ENCODE peak calls at places on chromosomes 4 and X, in nine cellular contexts. C is uterus; N is stimulated activated CD4-positive, alpha-beta T cell treated with anti-CD3 and anti-CD28 coated beads, Interleukin-4, amount 100 ng/mL, for 48 hours; H is NCI-H2081; I is ureter; X is hippocampal formation; Y is stromal cell of bone marrow; M is GM13976; U is stimulated activated effector memory CD8-positive, alpha-beta T cell treated with anti-CD3 and anti-CD28 coated beads, Interleukin-12 subunit alpha, Interleukin-12 subunit beta, amount 100 ng/mL, for 72 hours. Q is an unnamed sample.

GRCh38 chrX:147476008-147476407 is 435.7 kb upstream of the FMR1 start:
- DNase-seq in C (no peak), I (no peak), M (no peak), U (no peak), N (no peak), Y (no peak), X (no peak), H (no peak), Q (no peak)

GRCh38 chr4:187183826-187184225 is 460.2 kb upstream of the FAT1 start:
- DNase-seq in I (no peak), X (no peak), N (no peak), Y (no peak), M (no peak), U (no peak), C (no peak), H (no peak), Q (no peak)

GRCh38 chr4:84722720-84723119 is 139.8 kb downstream of the CDS1 start:
- DNase-seq in U (no peak), C (no peak), Y (no peak), X (no peak), N (no peak), I (no peak), M (no peak), H (peak; percentile 65), Q (no peak)

GRCh38 chr4:154714339-154715040 is 29.3 kb upstream of the LRAT start:
- DNase-seq in H (peak; percentile 15), X (no peak), N (no peak), M (no peak), U (no peak), I (no peak), C (no peak), Y (no peak), Q (no peak)

GRCh38 chr4:25949166-25949748 is 35.2 kb downstream of the SMIM20 start:
- DNase-seq in X (no peak), N (no peak), I (no peak), C (no peak), U (no peak), H (peak; percentile 44), M (no peak), Y (no peak), Q (no peak)

GRCh38 chr4:187209921-187210613 is 486.4 kb upstream of the FAT1 start:
- DNase-seq in C (no peak), H (no peak), X (no peak), M (no peak), I (no peak), Y (peak; percentile 73), N (no peak), U (no peak), Q (peak; percentile 94)

GRCh38 chr4:73223258-73223651 is 35.3 kb downstream of the ANKRD17 start:
- DNase-seq in U (no peak), I (no peak), X (no peak), M (no peak), N (no peak), C (no peak), Y (no peak), H (no peak), Q (no peak)

GRCh38 chrX:13994681-13995080 is 35.0 kb downstream of the GEMIN8 start:
- DNase-seq in M (no peak), N (no peak), Y (no peak), X (no peak), H (no peak), I (no peak), C (no peak), U (no peak), Q (no peak)

GRCh38 chrX:7170903-7171302 is 22.9 kb upstream of the PUDP start:
- DNase-seq in N (peak; percentile 22), M (no peak), H (no peak), U (peak; percentile 49), I (no peak), Y (no peak), X (no peak), C (no peak), Q (no peak)

GRCh38 chr4:153222162-153222789 is 18.0 kb downstream of the TRIM2 start:
- DNase-seq in M (peak; percentile 33), H (peak; percentile 34), N (peak; percentile 11), I (peak; percentile 75), Y (peak; percentile 68), X (peak; percentile 57), U (no peak), C (peak; percentile 74), Q (peak; percentile 70)

GRCh38 chrX:74458738-74459137 is 37.4 kb downstream of the SLC16A2 start:
- DNase-seq in C (no peak), N (no peak), U (no peak), Y (peak; percentile 38), X (no peak), M (no peak), I (no peak), H (no peak), Q (no peak)

GRCh38 chrX:72716766-72717165 is 2.7 kb upstream of the PHKA1 start:
- DNase-seq in X (no peak), N (no peak), M (no peak), C (no peak), I (no peak), U (no peak), Y (no peak), H (no peak), Q (no peak)

GRCh38 chr4:130478406-130478805 is 1382.5 kb downstream of the C4orf33 start:
- DNase-seq in U (no peak), M (no peak), I (no peak), N (no peak), C (no peak), X (no peak), H (no peak), Y (peak; percentile 17), Q (no peak)

GRCh38 chr4:102815981-102816380 is 11.4 kb downstream of the UBE2D3 start:
- DNase-seq in Y (peak; percentile 82), N (no peak), C (no peak), U (no peak), I (no peak), H (no peak), X (no peak), M (no peak), Q (no peak)

GRCh38 chrX:131083510-131084142 is 25.5 kb downstream of the ARHGAP36 start:
- DNase-seq in X (no peak), H (no peak), I (no peak), Y (no peak), M (no peak), C (no peak), U (no peak), N (no peak), Q (no peak)

GRCh38 chrX:50635811-50636365 is 165.3 kb upstream of the DGKK start:
- DNase-seq in N (no peak), X (no peak), Y (no peak), M (no peak), C (no peak), U (no peak), H (no peak), I (no peak), Q (no peak)

GRCh38 chr4:125097729-125098128 is 217.0 kb upstream of the FAT4 start:
- DNase-seq in U (no peak), Y (no peak), I (no peak), M (no peak), H (no peak), N (no peak), X (no peak), C (no peak), Q (no peak)

GRCh38 chr4:16155503-16156169 is 70.6 kb downstream of the TAPT1 start:
- DNase-seq in C (no peak), I (no peak), N (no peak), X (no peak), H (peak; percentile 50), Y (no peak), M (no peak), U (no peak), Q (no peak)

GRCh38 chr4:125389713-125390112 is 75.0 kb downstream of the FAT4 start:
- DNase-seq in X (no peak), C (no peak), Y (peak; percentile 77), U (no peak), N (no peak), H (no peak), M (no peak), I (no peak), Q (no peak)

GRCh38 chrX:106619797-106620196 is 8.0 kb downstream of the RADX start:
- DNase-seq in M (no peak), N (no peak), H (peak; percentile 15), Y (peak; percentile 6), C (no peak), U (no peak), X (no peak), I (no peak), Q (no peak)

GRCh38 chr4:28167411-28167810 is 1306.8 kb downstream of the STIM2 start:
- DNase-seq in C (no peak), H (no peak), U (no peak), N (no peak), X (no peak), Y (no peak), M (no peak), I (no peak), Q (no peak)

GRCh38 chr4:4914059-4914820 is 54.8 kb downstream of the MSX1 start:
- DNase-seq in Y (peak; percentile 63), M (no peak), U (no peak), N (no peak), C (no peak), I (no peak), H (no peak), X (no peak), Q (no peak)

GRCh38 chr4:1043658-1044468 is 32.4 kb downstream of the FGFRL1 start:
- DNase-seq in M (no peak), C (peak; percentile 97), X (peak; percentile 38), Y (peak; percentile 99), U (no peak), N (peak; percentile 38), I (peak; percentile 84), H (no peak), Q (no peak)

GRCh38 chr4:26510334-26510705 is 20.0 kb upstream of the CCKAR start:
- DNase-seq in I (no peak), U (no peak), N (no peak), H (no peak), M (no peak), C (no peak), X (no peak), Y (no peak), Q (no peak)

GRCh38 chrX:24900234-24900633 is 115.5 kb downstream of the ARX start:
- DNase-seq in U (no peak), C (no peak), N (no peak), M (no peak), H (no peak), Y (no peak), I (no peak), X (no peak), Q (no peak)

GRCh38 chrX:122565952-122566351 is 618.1 kb upstream of the GRIA3 start:
- DNase-seq in U (no peak), X (no peak), C (no peak), H (no peak), Y (peak; percentile 87), I (no peak), N (no peak), M (no peak), Q (no peak)

GRCh38 chr4:8294775-8295174 is 25.2 kb downstream of the HTRA3 start:
- DNase-seq in Y (no peak), U (no peak), I (no peak), H (no peak), N (no peak), C (no peak), X (no peak), M (no peak), Q (no peak)

GRCh38 chr4:62209757-62210156 is 1009.6 kb downstream of the ADGRL3 start:
- DNase-seq in U (no peak), C (no peak), N (no peak), M (no peak), Y (no peak), I (no peak), X (no peak), H (no peak), Q (no peak)

Q was measured in prostate gland.